ENCODE peak calls at places on chromosomes 16 and 17, in nine cellular contexts. J, D, S, B, U, G, X, T and W are unnamed samples.

GRCh38 chr17:28252436-28252835 is 66.6 kb upstream of the TMEM97 start:
- DNase-seq in J (no peak), D (peak), S (peak), B (no peak), U (no peak), G (no peak), X (no peak), T (peak), W (no peak)

GRCh38 chr16:47928008-47928407 is 227.8 kb downstream of the ABCC12 start:
- DNase-seq in J (no peak), D (no peak), S (peak), B (no peak), U (no peak), G (no peak), X (no peak), T (no peak), W (no peak)

GRCh38 chr17:15261818-15262290 is 3.3 kb downstream of the PMP22 start:
- DNase-seq in J (no peak), D (no peak), S (peak), B (no peak), U (no peak), G (no peak), X (no peak), T (peak), W (no peak)

GRCh38 chr17:71023631-71024030 is 854.3 kb downstream of the KCNJ2 start:
- DNase-seq in J (no peak), D (no peak), S (peak), B (no peak), U (no peak), G (no peak), X (no peak), T (peak), W (no peak)

GRCh38 chr16:31215287-31216115 is 1.4 kb downstream of the PYDC1 start:
- DNase-seq in J (no peak), D (peak), S (peak), B (no peak), U (no peak), G (no peak), X (peak), T (peak), W (no peak)

GRCh38 chr16:68275611-68276191 is 11.4 kb downstream of the SLC7A6 start:
- DNase-seq in J (no peak), D (no peak), S (no peak), B (no peak), U (no peak), G (no peak), X (peak), T (no peak), W (no peak)

GRCh38 chr17:42315402-42316156 is 27.3 kb downstream of the STAT5A start:
- DNase-seq in J (no peak), D (no peak), S (no peak), B (no peak), U (no peak), G (no peak), X (no peak), T (no peak), W (no peak)

GRCh38 chr17:66552381-66552780 is 250.0 kb downstream of the PRKCA start:
- DNase-seq in J (no peak), D (no peak), S (no peak), B (no peak), U (no peak), G (no peak), X (no peak), T (no peak), W (no peak)